ENCODE peak calls at places on chromosomes 12 and 14, in eight cellular contexts. D is upper lobe of right lung, C is right lobe of liver, I is left lung, N is lung, T is tibial artery, H is left ventricle myocardium inferior, P is adipocyte. V is an unnamed sample.

GRCh38 chr14:20455355-20456300 is 602 bp downstream of the APEX1 start:
- DNase-seq in D (no peak), C (peak; percentile 52), I (no peak), N (no peak), T (no peak), H (no peak), P (peak; percentile 91), V (peak; percentile 97)

GRCh38 chr14:102511538-102511937 is 2.0 kb upstream of the ANKRD9 start:
- DNase-seq in D (no peak), C (no peak), I (no peak), N (no peak), T (no peak), H (no peak), P (no peak), V (no peak)

GRCh38 chr12:104520242-104520900 is 63.6 kb downstream of the CHST11 start:
- DNase-seq in D (no peak), C (no peak), I (no peak), N (no peak), T (no peak), H (no peak), P (no peak), V (peak; percentile 90)

GRCh38 chr14:71550367-71550766 is 381.9 kb upstream of the RGS6 start:
- DNase-seq in D (no peak), C (no peak), I (no peak), N (no peak), T (no peak), H (no peak), P (no peak), V (no peak)

GRCh38 chr12:117516034-117516433 is 154.6 kb upstream of the NOS1 start:
- DNase-seq in D (no peak), C (no peak), I (no peak), N (no peak), T (no peak), H (no peak), P (no peak), V (no peak)

GRCh38 chr12:96249196-96250118 is 55.3 kb downstream of the ELK3 start:
- DNase-seq in D (no peak), C (no peak), I (no peak), N (no peak), T (no peak), H (peak; percentile 74), P (no peak), V (peak; percentile 69)

GRCh38 chr12:4910502-4911315 is 1.0 kb downstream of the KCNA1 start:
- DNase-seq in D (no peak), C (no peak), I (no peak), N (no peak), T (no peak), H (no peak), P (peak; percentile 11), V (no peak)

GRCh38 chr14:55092326-55092725 is 36.7 kb upstream of the LGALS3 start:
- DNase-seq in D (no peak), C (no peak), I (no peak), N (no peak), T (no peak), H (no peak), P (peak; percentile 73), V (no peak)

GRCh38 chr14:33612184-33612479 is 338.7 kb downstream of the EGLN3 start:
- DNase-seq in D (no peak), C (no peak), I (no peak), N (no peak), T (no peak), H (no peak), P (no peak), V (no peak)

DNA sequence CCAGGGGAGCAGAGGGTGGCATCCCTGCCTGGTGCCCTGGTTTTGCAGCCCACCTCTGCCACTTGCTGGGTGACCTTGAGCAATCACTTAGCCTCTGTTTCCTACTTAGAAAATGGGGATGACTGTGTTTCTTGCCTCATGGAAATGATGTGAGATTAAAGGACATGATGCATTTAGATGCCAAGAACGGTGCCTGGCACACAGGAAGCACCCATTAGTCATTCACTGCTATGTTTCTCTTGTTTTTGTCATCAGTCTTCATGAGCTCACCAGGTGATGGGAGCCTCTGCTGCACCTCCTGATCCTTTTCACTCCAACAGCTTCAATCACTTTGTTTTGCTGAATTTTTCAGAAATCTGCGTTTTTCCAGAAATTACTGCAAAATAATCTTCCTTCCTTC is 23.6 kb upstream of the ATF1 start:
- DNase-seq in D (no peak), C (no peak), I (no peak), N (no peak), T (no peak), H (no peak), P (no peak), V (no peak)
- H3K4me1 ChIP-seq in D (no peaks in the 10 kb centered on the region), C (no peaks in the 10 kb centered on the region), I (no peaks in the 10 kb centered on the region), N (no peaks in the 10 kb centered on the region), T (no peaks in the 10 kb centered on the region), H (no peaks in the 10 kb centered on the region), P (no peaks in the 10 kb centered on the region), V (no peaks in the 10 kb centered on the region)

GRCh38 chr12:65878540-65878939 is 54.3 kb downstream of the HMGA2 start:
- DNase-seq in D (no peak), C (no peak), I (no peak), N (no peak), T (no peak), H (no peak), P (no peak), V (no peak)
- H3K4me3 ChIP-seq in D (no peak overlapping the region), C (no peak overlapping the region), I (no peak overlapping the region), N (no peak overlapping the region), T (no peak overlapping the region), H (no peak overlapping the region), P (peak overlapping the region; percentile 89), V (no peak overlapping the region)

GRCh38 chr12:57893460-57894353 is 47.2 kb upstream of the CTDSP2 start:
- DNase-seq in D (peak; percentile 93), C (peak; percentile 69), I (peak; percentile 90), N (peak; percentile 84), T (peak; percentile 97), H (peak; percentile 93), P (peak; percentile 98), V (peak; percentile 97)

GRCh38 chr12:57895337-57896138 is 45.8 kb upstream of the ATP23 start:
- DNase-seq in D (no peak), C (no peak), I (no peak), N (no peak), T (no peak), H (no peak), P (peak; percentile 7), V (peak; percentile 56)

GRCh38 chr12:57896139-57896436 is 45.3 kb upstream of the ATP23 start:
- DNase-seq in D (no peak), C (no peak), I (no peak), N (no peak), T (no peak), H (no peak), P (peak; percentile 51), V (peak; percentile 39)

GRCh38 chr12:57896437-57897201 is 44.7 kb upstream of the ATP23 start:
- DNase-seq in D (peak; percentile 88), C (peak; percentile 81), I (peak; percentile 86), N (peak; percentile 64), T (peak; percentile 91), H (peak; percentile 84), P (peak; percentile 81), V (peak; percentile 78)

GRCh38 chr12:57894577-57895292 is 46.6 kb upstream of the ATP23 start:
- DNase-seq in D (no peak), C (no peak), I (no peak), N (no peak), T (no peak), H (no peak), P (peak; percentile 19), V (no peak)
- H3K4me1 ChIP-seq in D (peaks cover 90% of the 10 kb centered on the region), C (peaks cover 7% of the 10 kb centered on the region), I (peaks cover 88% of the 10 kb centered on the region), N (peaks cover 32% of the 10 kb centered on the region), T (peaks cover 88% of the 10 kb centered on the region), H (peaks cover 95% of the 10 kb centered on the region), P (peaks cover 80% of the 10 kb centered on the region), V (peaks cover 33% of the 10 kb centered on the region)

GRCh38 chr14:105141486-105142281 is 26.9 kb downstream of the JAG2 start:
- DNase-seq in D (peak; percentile 61), C (no peak), I (peak; percentile 71), N (no peak), T (peak; percentile 56), H (no peak), P (no peak), V (no peak)
- H3K4me3 ChIP-seq in D (no peak overlapping the region), C (no peak overlapping the region), I (no peak overlapping the region), N (no peak overlapping the region), T (no peak overlapping the region), H (no peak overlapping the region), P (no peak overlapping the region), V (no peak overlapping the region)

GRCh38 chr12:16281157-16281556 is 3.7 kb upstream of the SLC15A5 start:
- DNase-seq in D (no peak), C (no peak), I (no peak), N (no peak), T (no peak), H (no peak), P (peak; percentile 1), V (no peak)

GRCh38 chr12:16277585-16277984 is at the start of gene SLC15A5:
- DNase-seq in D (no peak), C (no peak), I (no peak), N (no peak), T (no peak), H (no peak), P (no peak), V (no peak)

GRCh38 chr12:16285586-16285985 is 8.1 kb upstream of the SLC15A5 start:
- DNase-seq in D (no peak), C (no peak), I (no peak), N (no peak), T (no peak), H (no peak), P (no peak), V (no peak)

GRCh38 chr12:16282978-16283377 is 5.5 kb upstream of the SLC15A5 start:
- DNase-seq in D (no peak), C (no peak), I (no peak), N (no peak), T (no peak), H (no peak), P (no peak), V (no peak)
- H3K4me1 ChIP-seq in D (no peaks in the 10 kb centered on the region), C (peaks cover 11% of the 10 kb centered on the region), I (no peaks in the 10 kb centered on the region), N (no peaks in the 10 kb centered on the region), T (no peaks in the 10 kb centered on the region), H (no peaks in the 10 kb centered on the region), P (peaks cover 29% of the 10 kb centered on the region), V (no peaks in the 10 kb centered on the region)

DNA sequence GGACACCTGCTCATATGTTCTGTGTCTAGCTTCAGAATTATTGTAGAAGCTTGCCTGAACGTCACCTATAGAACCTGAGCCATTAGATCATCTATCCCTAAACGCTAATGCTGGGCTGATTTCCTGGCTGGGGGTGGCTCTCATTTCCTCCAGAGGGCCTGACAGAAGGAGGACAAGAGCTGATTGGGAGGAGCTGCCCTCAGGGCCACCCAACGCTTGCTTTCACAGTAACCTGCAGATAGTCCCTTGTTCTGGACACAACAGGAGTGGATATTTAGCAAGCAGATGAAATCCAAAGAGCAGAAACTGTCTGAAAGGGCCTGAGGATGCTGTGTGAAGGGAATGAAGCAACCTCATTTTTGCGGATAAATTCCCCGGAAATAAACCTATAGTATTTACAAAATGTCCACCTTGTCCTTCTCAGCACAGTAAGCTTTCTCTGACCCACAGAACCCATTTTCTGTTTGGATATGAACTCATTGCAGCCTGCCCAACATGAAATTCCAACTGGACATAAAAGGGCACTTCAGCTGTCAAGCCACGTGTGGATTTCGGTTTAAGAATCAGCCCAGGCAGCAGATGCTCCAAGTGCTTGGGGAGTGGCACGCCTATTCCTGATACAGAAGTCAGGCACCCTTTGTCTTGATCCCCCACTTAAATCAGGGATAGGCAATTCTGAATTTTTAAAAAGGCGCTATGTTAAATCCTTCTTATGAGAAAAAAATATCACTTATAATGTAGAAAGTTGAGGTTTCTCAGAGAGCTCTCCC is 32.8 kb upstream of the TUBA1C start:
- DNase-seq in D (no peak), C (no peak), I (no peak), N (no peak), T (peak; percentile 6), H (no peak), P (no peak), V (no peak)
- H3K4me3 ChIP-seq in D (no peak overlapping the region), C (no peak overlapping the region), I (no peak overlapping the region), N (no peak overlapping the region), T (no peak overlapping the region), H (peak overlapping the region; percentile 44), P (no peak overlapping the region), V (no peak overlapping the region)

GRCh38 chr14:91870001-91870400 is 2.7 kb upstream of the TC2N start:
- DNase-seq in D (no peak), C (no peak), I (peak; percentile 42), N (no peak), T (no peak), H (no peak), P (no peak), V (no peak)
- H3K4me1 ChIP-seq in D (peaks cover 56% of the 10 kb centered on the region), C (peaks cover 39% of the 10 kb centered on the region), I (peaks cover 27% of the 10 kb centered on the region), N (peaks cover 2% of the 10 kb centered on the region), T (peaks cover 44% of the 10 kb centered on the region), H (peaks cover 21% of the 10 kb centered on the region), P (peaks cover 23% of the 10 kb centered on the region), V (peaks cover 13% of the 10 kb centered on the region)